ENCODE peak calls at places on chromosomes 2 and 18, in four cellular contexts. One of them, this sample, is unnamed.

GRCh38 chr2:127089466-127090235 is 17.3 kb downstream of the BIN1 start:
- DNase-seq in H9: no peak
- DNase-seq in mesendoderm: no peak
- DNase-seq in IMR-90: no peak
- DNase-seq in this sample: no peak

GRCh38 chr2:130391872-130392670 is 36.2 kb downstream of the PTPN18 start:
- DNase-seq in H9: no peak
- DNase-seq in mesendoderm: no peak
- DNase-seq in IMR-90: peak
- DNase-seq in this sample: no peak

GRCh38 chr2:150624001-150624401 is 136.5 kb upstream of the RND3 start:
- DNase-seq in H9: no peak
- DNase-seq in mesendoderm: no peak
- DNase-seq in IMR-90: no peak
- DNase-seq in this sample: no peak

GRCh38 chr2:98931596-98931995 is 4.4 kb downstream of the CRACDL start:
- DNase-seq in H9: no peak
- DNase-seq in mesendoderm: no peak
- DNase-seq in IMR-90: no peak
- DNase-seq in this sample: peak

GRCh38 chr2:176566936-176567335 is 297.7 kb downstream of the MTX2 start:
- DNase-seq in H9: no peak
- DNase-seq in mesendoderm: no peak
- DNase-seq in IMR-90: peak
- DNase-seq in this sample: no peak

GRCh38 chr2:21011876-21012556 is 31.9 kb downstream of the APOB start:
- DNase-seq in H9: no peak
- DNase-seq in mesendoderm: no peak
- DNase-seq in IMR-90: no peak
- DNase-seq in this sample: no peak

GRCh38 chr2:178993788-178994187 is 56.1 kb downstream of the CCDC141 start:
- DNase-seq in H9: no peak
- DNase-seq in mesendoderm: no peak
- DNase-seq in IMR-90: no peak
- DNase-seq in this sample: no peak

GRCh38 chr2:237269121-237269875 is 144.7 kb downstream of the COL6A3 start:
- DNase-seq in H9: no peak
- DNase-seq in mesendoderm: no peak
- DNase-seq in IMR-90: peak
- DNase-seq in this sample: no peak

GRCh38 chr2:11899264-11899818 is 152.9 kb downstream of the LPIN1 start:
- DNase-seq in H9: no peak
- DNase-seq in mesendoderm: peak
- DNase-seq in IMR-90: peak
- DNase-seq in this sample: no peak

GRCh38 chr2:174342600-174343342 is 8.0 kb downstream of the SP9 start:
- DNase-seq in H9: no peak
- DNase-seq in mesendoderm: peak
- DNase-seq in IMR-90: no peak
- DNase-seq in this sample: no peak

GRCh38 chr2:11876436-11876835 is 130.0 kb downstream of the LPIN1 start:
- DNase-seq in H9: no peak
- DNase-seq in mesendoderm: no peak
- DNase-seq in IMR-90: no peak
- DNase-seq in this sample: peak

GRCh38 chr18:58218111-58218510 is 174.1 kb downstream of the NEDD4L start:
- DNase-seq in H9: no peak
- DNase-seq in mesendoderm: no peak
- DNase-seq in IMR-90: peak
- DNase-seq in this sample: no peak

GRCh38 chr2:144217853-144218633 is 301.9 kb downstream of the ZEB2 start:
- DNase-seq in H9: no peak
- DNase-seq in mesendoderm: no peak
- DNase-seq in IMR-90: peak
- DNase-seq in this sample: no peak

GRCh38 chr18:24181806-24182205 is 42.9 kb downstream of the CABYR start:
- DNase-seq in H9: no peak
- DNase-seq in mesendoderm: no peak
- DNase-seq in IMR-90: no peak
- DNase-seq in this sample: no peak

GRCh38 chr2:73172963-73173362 is 29.4 kb upstream of the NOTO start:
- DNase-seq in H9: no peak
- DNase-seq in mesendoderm: no peak
- DNase-seq in IMR-90: peak
- DNase-seq in this sample: no peak

GRCh38 chr2:160309585-160309984 is 109.5 kb upstream of the ITGB6 start:
- DNase-seq in H9: no peak
- DNase-seq in mesendoderm: peak
- DNase-seq in IMR-90: peak
- DNase-seq in this sample: no peak

GRCh38 chr2:36459725-36460137 is 104.2 kb downstream of the CRIM1 start:
- DNase-seq in H9: peak
- DNase-seq in mesendoderm: peak
- DNase-seq in IMR-90: peak
- DNase-seq in this sample: no peak

GRCh38 chr2:127106998-127107621 is at the start of gene BIN1:
- DNase-seq in H9: peak
- DNase-seq in mesendoderm: peak
- DNase-seq in IMR-90: peak
- DNase-seq in this sample: peak

GRCh38 chr2:155689791-155690190 is 642.7 kb downstream of the NR4A2 start:
- DNase-seq in H9: no peak
- DNase-seq in mesendoderm: no peak
- DNase-seq in IMR-90: no peak
- DNase-seq in this sample: no peak

GRCh38 chr2:130825231-130825971 is 11.3 kb upstream of the ARHGEF4 start:
- DNase-seq in H9: no peak
- DNase-seq in mesendoderm: no peak
- DNase-seq in IMR-90: no peak
- DNase-seq in this sample: no peak

GRCh38 chr2:85971369-85971768 is 82.6 kb upstream of the ST3GAL5 start:
- DNase-seq in H9: no peak
- DNase-seq in mesendoderm: no peak
- DNase-seq in IMR-90: peak
- DNase-seq in this sample: no peak

GRCh38 chr18:61917870-61918269 is 25.1 kb upstream of the RNF152 start:
- DNase-seq in H9: no peak
- DNase-seq in mesendoderm: no peak
- DNase-seq in IMR-90: no peak
- DNase-seq in this sample: no peak

GRCh38 chr2:119219873-119220272 is 3.8 kb upstream of the STEAP3 start:
- DNase-seq in H9: no peak
- DNase-seq in mesendoderm: no peak
- DNase-seq in IMR-90: peak
- DNase-seq in this sample: no peak

GRCh38 chr2:178109813-178110212 is 2.4 kb upstream of the RBM45 start:
- DNase-seq in H9: no peak
- DNase-seq in mesendoderm: peak
- DNase-seq in IMR-90: peak
- DNase-seq in this sample: no peak

GRCh38 chr2:156320491-156320896 is 12.0 kb downstream of the NR4A2 start:
- DNase-seq in H9: no peak
- DNase-seq in mesendoderm: peak
- DNase-seq in IMR-90: peak
- DNase-seq in this sample: peak

GRCh38 chr2:237322564-237322963 is 91.4 kb downstream of the COL6A3 start:
- DNase-seq in H9: peak
- DNase-seq in mesendoderm: peak
- DNase-seq in IMR-90: no peak
- DNase-seq in this sample: no peak

GRCh38 chr2:106581755-106582430 is 94.7 kb downstream of the CD8B2 start:
- DNase-seq in H9: peak
- DNase-seq in mesendoderm: peak
- DNase-seq in IMR-90: peak
- DNase-seq in this sample: no peak

GRCh38 chr2:101540518-101540917 is 65.6 kb upstream of the RFX8 start:
- DNase-seq in H9: no peak
- DNase-seq in mesendoderm: no peak
- DNase-seq in IMR-90: peak
- DNase-seq in this sample: no peak

GRCh38 chr18:54742654-54743053 is 85.6 kb upstream of the RAB27B start:
- DNase-seq in H9: no peak
- DNase-seq in mesendoderm: no peak
- DNase-seq in IMR-90: peak
- DNase-seq in this sample: no peak

GRCh38 chr2:62919041-62919440 is 131.6 kb upstream of the OTX1 start:
- DNase-seq in H9: no peak
- DNase-seq in mesendoderm: no peak
- DNase-seq in IMR-90: no peak
- DNase-seq in this sample: no peak

DNA sequence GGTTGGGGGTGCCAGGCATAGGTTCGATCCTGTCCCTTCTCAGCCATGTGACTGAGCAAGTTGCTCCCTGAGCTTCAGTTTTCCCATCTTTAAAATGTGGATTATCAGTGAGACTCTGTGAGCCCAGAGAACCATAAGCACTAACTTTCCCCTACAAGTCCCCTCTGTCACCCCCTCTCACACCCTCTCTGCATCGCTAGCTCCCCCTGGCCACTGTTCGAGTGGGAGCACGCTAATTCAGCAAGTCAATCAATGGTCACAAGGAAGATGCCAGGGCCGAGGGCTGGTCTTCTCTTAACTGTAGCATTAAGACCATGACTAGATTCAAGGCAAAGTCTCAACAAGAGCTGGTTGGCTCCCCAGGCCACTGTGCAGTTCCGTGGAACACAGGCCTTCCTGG is 66.2 kb downstream of the BCL2L11 start:
- DNase-seq in H9: no peak
- DNase-seq in mesendoderm: peak
- DNase-seq in IMR-90: no peak
- DNase-seq in this sample: no peak
- H4K5ac ChIP-seq in H9: no peak
- H4K5ac ChIP-seq in mesendoderm: no peak
- H4K5ac ChIP-seq in IMR-90: no peak
- H4K5ac ChIP-seq in this sample: no peak

DNA sequence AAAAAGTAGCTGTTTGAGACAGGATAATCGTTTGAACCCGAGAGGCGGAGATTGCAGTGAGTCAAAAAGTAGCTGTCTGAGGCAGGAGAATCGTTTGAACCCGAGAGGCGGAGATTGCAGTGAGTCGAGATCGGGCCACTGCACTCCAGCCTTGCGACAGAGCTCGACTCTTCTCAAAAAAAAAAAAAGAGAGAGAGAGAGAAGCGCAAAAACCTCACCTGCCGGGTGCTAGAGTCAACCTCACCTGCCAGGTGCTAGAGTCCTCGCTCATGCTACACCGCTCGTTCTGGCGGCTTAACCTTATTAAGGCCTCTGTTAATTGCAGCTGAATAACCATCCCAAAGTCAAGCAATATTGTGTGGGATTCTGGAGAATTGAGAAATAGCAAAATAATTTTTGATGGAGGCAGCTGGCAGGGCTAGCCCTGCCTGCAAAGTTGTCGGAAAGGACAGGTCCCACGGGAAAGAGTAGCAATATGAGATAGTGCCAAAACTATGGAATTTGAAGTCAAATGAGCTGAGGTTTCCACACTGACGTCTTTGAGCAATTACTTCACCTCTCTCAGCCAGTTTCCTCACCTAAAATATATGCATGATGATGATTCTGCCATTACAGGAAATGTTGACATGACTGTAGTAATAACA is 635 bp upstream of the DYM start:
- DNase-seq in H9: no peak
- DNase-seq in mesendoderm: no peak
- DNase-seq in IMR-90: no peak
- DNase-seq in this sample: no peak
- H4K5ac ChIP-seq in H9: no peak
- H4K5ac ChIP-seq in mesendoderm: no peak
- H4K5ac ChIP-seq in IMR-90: peak
- H4K5ac ChIP-seq in this sample: no peak

GRCh38 chr2:8934338-8934737 is 69.1 kb downstream of the MBOAT2 start:
- DNase-seq in H9: no peak
- DNase-seq in mesendoderm: no peak
- DNase-seq in IMR-90: no peak
- DNase-seq in this sample: no peak
- H4K5ac ChIP-seq in H9: no peak
- H4K5ac ChIP-seq in mesendoderm: no peak
- H4K5ac ChIP-seq in IMR-90: no peak
- H4K5ac ChIP-seq in this sample: no peak

GRCh38 chr2:240323601-240324291 is 111.7 kb upstream of the GPC1 start:
- DNase-seq in H9: no peak
- DNase-seq in mesendoderm: no peak
- DNase-seq in IMR-90: no peak
- DNase-seq in this sample: no peak

GRCh38 chr2:240320561-240321091 is 114.8 kb upstream of the GPC1 start:
- DNase-seq in H9: no peak
- DNase-seq in mesendoderm: no peak
- DNase-seq in IMR-90: no peak
- DNase-seq in this sample: no peak

GRCh38 chr2:240322991-240323390 is 112.5 kb upstream of the GPC1 start:
- DNase-seq in H9: no peak
- DNase-seq in mesendoderm: no peak
- DNase-seq in IMR-90: no peak
- DNase-seq in this sample: no peak

GRCh38 chr2:240324312-240325005 is 111.0 kb upstream of the GPC1 start:
- DNase-seq in H9: no peak
- DNase-seq in mesendoderm: no peak
- DNase-seq in IMR-90: no peak
- DNase-seq in this sample: no peak

DNA sequence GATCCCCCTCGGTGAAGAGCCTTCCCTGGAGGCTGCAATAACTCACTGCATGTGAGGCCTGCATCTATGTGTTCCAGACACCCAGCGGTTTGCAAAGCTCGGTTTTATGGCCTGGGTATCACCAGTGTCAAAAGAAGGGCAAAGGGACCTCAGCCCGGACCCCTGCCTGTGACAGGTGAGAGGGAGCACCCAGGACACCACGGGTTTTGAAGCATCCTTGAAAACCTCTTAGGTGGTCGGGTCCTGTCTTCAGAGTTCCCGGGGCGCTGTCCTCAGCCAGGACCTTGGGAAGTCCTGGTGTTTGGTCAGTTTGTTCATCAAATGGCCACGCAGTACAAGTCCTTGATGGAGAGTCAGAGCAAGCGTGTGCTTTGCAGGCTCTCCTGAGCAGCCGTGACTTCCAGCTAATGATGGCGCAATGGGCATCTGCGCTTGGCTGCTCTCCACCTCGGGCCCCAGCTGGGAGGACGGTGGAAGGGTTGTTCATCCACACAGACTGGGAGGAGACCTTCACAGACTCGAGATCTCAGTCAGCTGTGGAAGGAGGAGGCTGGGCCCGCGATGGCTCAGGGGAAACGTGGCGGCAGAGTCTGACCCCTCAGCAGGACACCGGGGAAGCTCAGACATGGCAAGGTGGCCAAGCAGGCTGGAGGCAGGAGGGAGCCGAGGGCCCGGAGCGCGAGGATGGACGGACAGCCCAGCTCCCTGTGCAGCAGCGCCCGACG is 113.1 kb upstream of the GPC1 start:
- DNase-seq in H9: no peak
- DNase-seq in mesendoderm: no peak
- DNase-seq in IMR-90: peak
- DNase-seq in this sample: no peak
- H4K5ac ChIP-seq in H9: no peak
- H4K5ac ChIP-seq in mesendoderm: no peak
- H4K5ac ChIP-seq in IMR-90: no peak
- H4K5ac ChIP-seq in this sample: no peak

This sample was measured in H1.